ENCODE peak calls at places on chromosomes 1 and 21, in nine cellular contexts. One of them, this sample, is unnamed.

GRCh38 chr1:178684542-178685000 is 40.5 kb upstream of the RALGPS2 start:
- DNase-seq in tibial artery: no peak
- DNase-seq in endothelial cell of umbilical vein: peak
- DNase-seq in upper lobe of left lung: no peak
- DNase-seq in HepG2: peak
- DNase-seq in cardiac muscle cell: no peak
- DNase-seq in foreskin fibroblast: peak
- DNase-seq in HFF-Myc: peak
- DNase-seq in omental fat pad: no peak
- DNase-seq in this sample: no peak

GRCh38 chr1:11822091-11822490 is 16.1 kb downstream of the CLCN6 start:
- DNase-seq in cardiac muscle cell: no peak
- DNase-seq in upper lobe of left lung: no peak
- DNase-seq in tibial artery: no peak
- DNase-seq in foreskin fibroblast: no peak
- DNase-seq in omental fat pad: no peak
- DNase-seq in HFF-Myc: no peak
- DNase-seq in HepG2: no peak
- DNase-seq in endothelial cell of umbilical vein: no peak
- DNase-seq in this sample: no peak

GRCh38 chr21:42739061-42739931 is 85.9 kb downstream of the PDE9A start:
- DNase-seq in omental fat pad: no peak
- DNase-seq in endothelial cell of umbilical vein: no peak
- DNase-seq in foreskin fibroblast: peak
- DNase-seq in upper lobe of left lung: peak
- DNase-seq in HFF-Myc: no peak
- DNase-seq in cardiac muscle cell: no peak
- DNase-seq in tibial artery: no peak
- DNase-seq in HepG2: peak
- DNase-seq in this sample: no peak

GRCh38 chr1:237851209-237851845 is 39.4 kb downstream of the ZP4 start:
- DNase-seq in HFF-Myc: no peak
- DNase-seq in foreskin fibroblast: no peak
- DNase-seq in omental fat pad: no peak
- DNase-seq in HepG2: peak
- DNase-seq in cardiac muscle cell: peak
- DNase-seq in tibial artery: no peak
- DNase-seq in endothelial cell of umbilical vein: no peak
- DNase-seq in upper lobe of left lung: no peak
- DNase-seq in this sample: peak

GRCh38 chr1:31181515-31182343 is 58.0 kb downstream of the NKAIN1 start:
- DNase-seq in foreskin fibroblast: peak
- DNase-seq in tibial artery: peak
- DNase-seq in cardiac muscle cell: peak
- DNase-seq in omental fat pad: no peak
- DNase-seq in upper lobe of left lung: peak
- DNase-seq in HFF-Myc: no peak
- DNase-seq in HepG2: peak
- DNase-seq in endothelial cell of umbilical vein: peak
- DNase-seq in this sample: peak

GRCh38 chr1:67843335-67843734 is 10.1 kb upstream of the GNG12 start:
- DNase-seq in endothelial cell of umbilical vein: no peak
- DNase-seq in cardiac muscle cell: no peak
- DNase-seq in HepG2: no peak
- DNase-seq in HFF-Myc: no peak
- DNase-seq in foreskin fibroblast: peak
- DNase-seq in omental fat pad: no peak
- DNase-seq in upper lobe of left lung: no peak
- DNase-seq in tibial artery: no peak
- DNase-seq in this sample: no peak

GRCh38 chr1:24964811-24965570 is 34.9 kb upstream of the RUNX3 start:
- DNase-seq in upper lobe of left lung: peak
- DNase-seq in HFF-Myc: no peak
- DNase-seq in omental fat pad: no peak
- DNase-seq in HepG2: no peak
- DNase-seq in endothelial cell of umbilical vein: no peak
- DNase-seq in cardiac muscle cell: no peak
- DNase-seq in tibial artery: no peak
- DNase-seq in foreskin fibroblast: no peak
- DNase-seq in this sample: no peak

GRCh38 chr1:110542730-110543129 is 23.8 kb upstream of the KCNA10 start:
- DNase-seq in HFF-Myc: peak
- DNase-seq in tibial artery: no peak
- DNase-seq in HepG2: no peak
- DNase-seq in endothelial cell of umbilical vein: peak
- DNase-seq in omental fat pad: no peak
- DNase-seq in cardiac muscle cell: peak
- DNase-seq in upper lobe of left lung: no peak
- DNase-seq in foreskin fibroblast: peak
- DNase-seq in this sample: no peak

GRCh38 chr1:155911156-155912055 is at the start of gene RIT1:
- DNase-seq in cardiac muscle cell: peak
- DNase-seq in tibial artery: peak
- DNase-seq in omental fat pad: peak
- DNase-seq in endothelial cell of umbilical vein: peak
- DNase-seq in HFF-Myc: no peak
- DNase-seq in upper lobe of left lung: peak
- DNase-seq in HepG2: peak
- DNase-seq in foreskin fibroblast: peak
- DNase-seq in this sample: peak

GRCh38 chr1:206538086-206538781 is 30.9 kb downstream of the RASSF5 start:
- DNase-seq in cardiac muscle cell: no peak
- DNase-seq in omental fat pad: no peak
- DNase-seq in tibial artery: no peak
- DNase-seq in HFF-Myc: no peak
- DNase-seq in HepG2: no peak
- DNase-seq in foreskin fibroblast: no peak
- DNase-seq in endothelial cell of umbilical vein: no peak
- DNase-seq in upper lobe of left lung: no peak
- DNase-seq in this sample: no peak

GRCh38 chr1:39671793-39672550 is at the start of gene NT5C1A:
- DNase-seq in foreskin fibroblast: no peak
- DNase-seq in tibial artery: no peak
- DNase-seq in cardiac muscle cell: peak
- DNase-seq in HepG2: no peak
- DNase-seq in omental fat pad: no peak
- DNase-seq in HFF-Myc: no peak
- DNase-seq in upper lobe of left lung: peak
- DNase-seq in endothelial cell of umbilical vein: no peak
- DNase-seq in this sample: peak

GRCh38 chr1:39671433-39671792 is 494 bp downstream of the NT5C1A start:
- DNase-seq in tibial artery: peak
- DNase-seq in upper lobe of left lung: peak
- DNase-seq in omental fat pad: no peak
- DNase-seq in foreskin fibroblast: no peak
- DNase-seq in endothelial cell of umbilical vein: no peak
- DNase-seq in HFF-Myc: no peak
- DNase-seq in cardiac muscle cell: peak
- DNase-seq in HepG2: no peak
- DNase-seq in this sample: peak

GRCh38 chr1:39670689-39671088 is 1.2 kb downstream of the NT5C1A start:
- DNase-seq in tibial artery: no peak
- DNase-seq in HFF-Myc: no peak
- DNase-seq in upper lobe of left lung: no peak
- DNase-seq in HepG2: no peak
- DNase-seq in foreskin fibroblast: no peak
- DNase-seq in endothelial cell of umbilical vein: no peak
- DNase-seq in cardiac muscle cell: no peak
- DNase-seq in omental fat pad: no peak
- DNase-seq in this sample: no peak

GRCh38 chr1:39673215-39673614 is 1.3 kb upstream of the NT5C1A start:
- DNase-seq in cardiac muscle cell: no peak
- DNase-seq in endothelial cell of umbilical vein: no peak
- DNase-seq in omental fat pad: no peak
- DNase-seq in HFF-Myc: no peak
- DNase-seq in tibial artery: no peak
- DNase-seq in upper lobe of left lung: no peak
- DNase-seq in HepG2: no peak
- DNase-seq in foreskin fibroblast: no peak
- DNase-seq in this sample: no peak

GRCh38 chr1:39672551-39672947 is 642 bp upstream of the NT5C1A start:
- DNase-seq in omental fat pad: no peak
- DNase-seq in cardiac muscle cell: peak
- DNase-seq in HFF-Myc: no peak
- DNase-seq in tibial artery: no peak
- DNase-seq in endothelial cell of umbilical vein: peak
- DNase-seq in foreskin fibroblast: no peak
- DNase-seq in upper lobe of left lung: no peak
- DNase-seq in HepG2: no peak
- DNase-seq in this sample: peak
- TF ChIP-seq CTCF in omental fat pad: no peak
- TF ChIP-seq CTCF in cardiac muscle cell: peak
- TF ChIP-seq CTCF in HFF-Myc: peak
- TF ChIP-seq CTCF in tibial artery: peak
- TF ChIP-seq CTCF in endothelial cell of umbilical vein: peak
- TF ChIP-seq CTCF in foreskin fibroblast: peak
- TF ChIP-seq CTCF in upper lobe of left lung: no peak
- TF ChIP-seq CTCF in HepG2: peak
- TF ChIP-seq CTCF in this sample: peak

DNA sequence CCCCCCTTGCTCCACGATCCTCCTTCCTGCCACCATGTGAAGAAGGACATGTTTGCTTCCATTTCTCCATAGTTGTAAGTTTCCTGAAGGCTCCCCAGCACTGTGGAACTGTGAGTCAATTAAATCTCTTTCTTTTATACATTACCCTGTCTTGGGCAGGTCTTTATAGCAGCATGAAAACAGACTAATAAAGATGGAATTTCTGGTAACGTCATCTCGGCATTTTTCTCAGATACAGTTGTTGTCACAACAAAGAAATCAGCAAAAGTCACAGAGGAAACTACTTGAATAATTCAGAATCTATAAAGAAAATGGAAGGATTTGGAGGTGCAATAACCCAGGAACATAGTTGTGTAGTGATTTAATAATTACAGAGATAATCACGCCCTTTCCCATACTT is 4.4 kb downstream of the APCS start:
- DNase-seq in upper lobe of left lung: no peak
- DNase-seq in HepG2: no peak
- DNase-seq in omental fat pad: no peak
- DNase-seq in cardiac muscle cell: no peak
- DNase-seq in foreskin fibroblast: no peak
- DNase-seq in HFF-Myc: no peak
- DNase-seq in tibial artery: no peak
- DNase-seq in endothelial cell of umbilical vein: no peak
- DNase-seq in this sample: no peak
- TF ChIP-seq CTCF in upper lobe of left lung: no peak
- TF ChIP-seq CTCF in HepG2: no peak
- TF ChIP-seq CTCF in omental fat pad: no peak
- TF ChIP-seq CTCF in cardiac muscle cell: no peak
- TF ChIP-seq CTCF in foreskin fibroblast: no peak
- TF ChIP-seq CTCF in HFF-Myc: no peak
- TF ChIP-seq CTCF in tibial artery: no peak
- TF ChIP-seq CTCF in endothelial cell of umbilical vein: no peak
- TF ChIP-seq CTCF in this sample: no peak

DNA sequence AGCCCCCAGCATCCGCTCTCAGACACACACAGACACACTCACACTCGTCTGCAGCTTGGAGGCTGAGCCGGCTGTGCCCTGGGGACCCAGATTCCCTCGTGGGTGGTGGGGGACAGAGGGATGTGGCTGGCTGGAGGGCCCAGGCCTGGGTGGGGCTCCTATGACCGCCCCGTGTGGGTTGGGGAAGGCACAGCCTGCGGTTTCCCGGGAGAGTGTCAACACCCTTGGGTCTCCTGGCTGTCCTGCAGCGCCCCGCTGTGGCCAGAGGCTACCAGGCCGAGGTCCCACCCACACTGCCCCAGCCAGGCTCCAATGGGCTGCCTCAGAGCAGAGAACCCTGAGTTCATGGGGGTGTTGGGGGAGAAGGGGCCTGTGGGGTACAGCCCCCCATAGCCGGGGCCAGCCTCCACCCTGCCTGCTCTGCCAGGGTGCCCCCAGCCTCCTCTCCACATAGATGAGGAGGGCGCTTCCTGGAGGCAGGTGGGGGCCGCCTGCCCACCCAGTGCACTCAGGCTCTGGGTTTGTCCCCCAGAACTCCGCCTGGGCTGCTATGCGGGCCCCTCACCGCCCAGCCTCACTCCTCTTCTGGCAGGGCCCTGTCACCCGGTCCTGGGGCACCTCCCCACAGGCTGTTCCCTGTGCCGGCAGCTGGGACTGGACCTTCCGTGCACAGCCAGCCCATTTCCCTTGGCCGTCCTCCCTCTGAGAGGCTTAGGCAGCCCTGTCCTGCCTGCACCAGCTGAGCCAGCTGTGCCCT is at the start of gene TTC34:
- DNase-seq in foreskin fibroblast: no peak
- DNase-seq in upper lobe of left lung: peak
- DNase-seq in tibial artery: no peak
- DNase-seq in HepG2: peak
- DNase-seq in HFF-Myc: no peak
- DNase-seq in cardiac muscle cell: no peak
- DNase-seq in omental fat pad: no peak
- DNase-seq in endothelial cell of umbilical vein: no peak
- DNase-seq in this sample: peak
- TF ChIP-seq CTCF in foreskin fibroblast: no peak
- TF ChIP-seq CTCF in upper lobe of left lung: peak
- TF ChIP-seq CTCF in tibial artery: no peak
- TF ChIP-seq CTCF in HepG2: peak
- TF ChIP-seq CTCF in HFF-Myc: no peak
- TF ChIP-seq CTCF in cardiac muscle cell: no peak
- TF ChIP-seq CTCF in omental fat pad: no peak
- TF ChIP-seq CTCF in endothelial cell of umbilical vein: peak
- TF ChIP-seq CTCF in this sample: peak

GRCh38 chr21:18950045-18950740 is 546.6 kb upstream of the TMPRSS15 start:
- DNase-seq in HFF-Myc: no peak
- DNase-seq in upper lobe of left lung: no peak
- DNase-seq in omental fat pad: no peak
- DNase-seq in endothelial cell of umbilical vein: no peak
- DNase-seq in cardiac muscle cell: no peak
- DNase-seq in tibial artery: no peak
- DNase-seq in foreskin fibroblast: no peak
- DNase-seq in HepG2: no peak
- DNase-seq in this sample: no peak

GRCh38 chr21:18954415-18954972 is 550.9 kb upstream of the TMPRSS15 start:
- DNase-seq in omental fat pad: no peak
- DNase-seq in upper lobe of left lung: no peak
- DNase-seq in tibial artery: no peak
- DNase-seq in endothelial cell of umbilical vein: no peak
- DNase-seq in cardiac muscle cell: peak
- DNase-seq in HFF-Myc: no peak
- DNase-seq in foreskin fibroblast: no peak
- DNase-seq in HepG2: no peak
- DNase-seq in this sample: no peak

DNA sequence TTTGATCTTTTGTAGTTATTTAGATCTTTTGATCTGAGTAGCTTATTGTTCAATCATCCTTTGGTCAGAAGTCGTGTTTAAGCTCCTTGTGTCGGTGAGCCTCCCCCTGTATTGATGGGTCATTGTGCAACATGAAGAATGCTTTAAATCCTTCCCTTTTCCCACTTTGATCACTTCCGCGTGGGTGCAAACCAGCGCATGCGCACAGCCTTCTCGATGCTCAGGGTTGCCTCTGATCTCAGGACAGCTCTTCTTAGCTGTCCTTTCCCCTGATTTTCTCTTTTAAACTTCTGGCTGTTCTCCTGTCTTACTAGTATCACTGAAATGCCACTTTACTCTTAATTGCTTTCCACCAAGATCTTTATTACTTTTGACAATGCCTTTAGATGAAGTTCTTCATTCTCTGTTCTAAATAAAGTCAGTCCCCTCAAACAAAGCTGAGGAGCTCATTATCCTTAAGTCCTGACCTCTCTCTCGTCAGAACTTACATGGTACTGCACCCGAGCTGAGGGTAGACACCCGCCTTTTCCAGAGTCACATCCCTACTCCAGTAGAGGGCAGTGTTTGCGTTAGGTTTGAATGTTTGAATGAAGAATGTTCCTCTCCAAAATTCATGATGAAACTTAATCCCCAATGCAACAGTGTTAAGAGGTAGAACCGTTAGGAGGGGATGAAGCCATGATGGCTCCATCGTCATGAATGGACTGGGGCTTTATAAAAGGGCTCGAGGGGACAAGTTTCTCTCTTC is 547.9 kb upstream of the TMPRSS15 start:
- DNase-seq in omental fat pad: no peak
- DNase-seq in endothelial cell of umbilical vein: no peak
- DNase-seq in HepG2: no peak
- DNase-seq in tibial artery: no peak
- DNase-seq in upper lobe of left lung: no peak
- DNase-seq in HFF-Myc: no peak
- DNase-seq in foreskin fibroblast: no peak
- DNase-seq in cardiac muscle cell: peak
- DNase-seq in this sample: peak
- TF ChIP-seq CTCF in omental fat pad: no peak
- TF ChIP-seq CTCF in endothelial cell of umbilical vein: peak
- TF ChIP-seq CTCF in HepG2: no peak
- TF ChIP-seq CTCF in tibial artery: no peak
- TF ChIP-seq CTCF in upper lobe of left lung: no peak
- TF ChIP-seq CTCF in HFF-Myc: no peak
- TF ChIP-seq CTCF in foreskin fibroblast: no peak
- TF ChIP-seq CTCF in cardiac muscle cell: no peak
- TF ChIP-seq CTCF in this sample: peak

This sample was measured in glutamatergic neuron.